ENCODE peak calls at places on chromosomes 7 and 10, in nine cellular contexts. P, E, H, Z, K, L, T, A and O are unnamed samples. For H3K9me3, the result is how much of the 10 kb centered on the place peaks cover.

GRCh38 chr10:58291538-58292174 is 22.7 kb downstream of the CISD1 start:
- DNase-seq in P (peak), A (peak), E (no peak), K (peak), Z (peak), T (no peak), H (peak), L (no peak), O (peak)

GRCh38 chr7:39733881-39734571 is 110.7 kb downstream of the RALA start:
- DNase-seq in K (no peak), A (no peak), P (peak), L (no peak), E (no peak), H (no peak), T (no peak), Z (no peak), O (no peak)

GRCh38 chr7:66363655-66364054 is 158.5 kb downstream of the TPST1 start:
- DNase-seq in Z (no peak), K (no peak), E (no peak), P (no peak), T (no peak), H (no peak), A (no peak), L (no peak), O (no peak)

GRCh38 chr10:9992656-9993055 is 1025.0 kb upstream of the CELF2 start:
- DNase-seq in E (no peak), T (no peak), A (no peak), L (no peak), K (no peak), P (no peak), Z (no peak), H (no peak), O (no peak)

GRCh38 chr7:1225462-1226154 is 7.1 kb upstream of the UNCX start:
- DNase-seq in K (peak), Z (no peak), E (no peak), T (no peak), A (peak), L (no peak), P (no peak), H (no peak), O (no peak)

GRCh38 chr10:22317771-22318565 is 1.8 kb downstream of the COMMD3 start:
- DNase-seq in K (no peak), A (no peak), P (no peak), E (no peak), H (no peak), Z (no peak), L (no peak), T (no peak), O (no peak)

GRCh38 chr7:28685660-28686417 is 272.3 kb downstream of the TRIL start:
- DNase-seq in T (peak), L (peak), P (peak), Z (peak), A (peak), K (peak), H (peak), E (peak), O (peak)

GRCh38 chr7:103718482-103719415 is 270.7 kb downstream of the RELN start:
- DNase-seq in T (no peak), P (peak), H (no peak), A (no peak), L (no peak), K (no peak), Z (no peak), E (no peak), O (no peak)

GRCh38 chr10:124012583-124012982 is 80.8 kb downstream of the CHST15 start:
- DNase-seq in K (no peak), E (no peak), A (no peak), Z (no peak), P (no peak), L (no peak), H (no peak), T (no peak), O (no peak)

DNA sequence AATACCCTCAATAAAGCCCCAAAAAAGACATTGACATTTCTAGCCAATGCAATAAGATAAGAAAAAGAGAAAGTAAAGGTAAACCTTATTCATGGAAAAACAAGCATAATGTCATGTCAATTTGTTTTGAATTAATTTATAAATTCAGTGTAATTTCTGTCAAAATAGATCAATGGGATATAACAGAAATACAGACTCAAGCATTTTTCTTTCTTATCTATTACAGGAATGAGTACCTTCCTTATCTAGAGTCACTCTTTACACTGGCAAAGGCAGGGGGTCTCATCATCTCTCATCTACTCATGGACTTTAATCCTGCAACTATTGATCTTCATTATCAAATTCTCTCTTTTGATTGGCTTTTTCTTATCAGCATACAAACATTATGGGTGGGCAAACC is 127.1 kb upstream of the SHH start:
- DNase-seq in H (no peak), K (no peak), Z (no peak), T (no peak), A (no peak), L (no peak), E (no peak), P (no peak), O (no peak)
- H3K9me3 ChIP-seq in H (under half), K (under half), Z (under half), T (under half), A (under half), L (under half), E (under half), P (under half), O (under half)

GRCh38 chr7:95434501-95435421 is at the start of gene PON2:
- DNase-seq in A (peak), H (peak), K (peak), E (peak), Z (peak), T (peak), P (peak), L (peak), O (peak)
- TF ChIP-seq POLR2A in A (peak), H (peak), K (peak), E (no peak), Z (peak), T (no peak), P (peak), L (peak), O (peak)

DNA sequence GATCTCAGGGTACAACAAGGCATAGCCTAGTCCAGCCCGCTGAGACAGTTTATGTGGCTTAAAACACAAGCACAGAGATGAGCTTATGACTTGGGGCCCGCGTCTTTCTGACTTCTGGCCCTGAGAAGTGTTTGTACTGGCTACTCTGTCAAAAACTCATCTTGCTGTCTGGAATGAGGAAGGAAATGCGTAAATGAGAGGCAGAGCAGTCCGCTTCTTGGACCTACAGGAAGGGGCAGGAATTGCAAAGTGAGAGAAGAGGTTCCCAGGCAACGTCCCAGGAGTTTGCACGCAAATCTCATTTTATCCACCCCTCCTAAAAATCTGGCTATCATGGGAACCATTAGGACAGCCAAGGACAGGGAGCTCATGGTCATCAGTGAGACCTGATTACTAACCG is 5.5 kb downstream of the ANXA11 start:
- DNase-seq in H (no peak), A (no peak), L (peak), P (peak), E (no peak), K (no peak), T (peak), Z (peak), O (no peak)
- TF ChIP-seq CTCF in H (no peak), A (no peak), L (no peak), P (peak), E (no peak), K (no peak), T (no peak), Z (peak), O (peak)

GRCh38 chr7:157993406-157994105 is 594.1 kb downstream of the PTPRN2 start:
- DNase-seq in E (no peak), Z (no peak), T (no peak), P (no peak), A (no peak), L (no peak), K (no peak), H (no peak), O (no peak)
- H3K9me3 ChIP-seq in E (under half), Z (under half), T (under half), P (half or more), A (under half), L (under half), K (under half), H (under half), O (under half)

DNA sequence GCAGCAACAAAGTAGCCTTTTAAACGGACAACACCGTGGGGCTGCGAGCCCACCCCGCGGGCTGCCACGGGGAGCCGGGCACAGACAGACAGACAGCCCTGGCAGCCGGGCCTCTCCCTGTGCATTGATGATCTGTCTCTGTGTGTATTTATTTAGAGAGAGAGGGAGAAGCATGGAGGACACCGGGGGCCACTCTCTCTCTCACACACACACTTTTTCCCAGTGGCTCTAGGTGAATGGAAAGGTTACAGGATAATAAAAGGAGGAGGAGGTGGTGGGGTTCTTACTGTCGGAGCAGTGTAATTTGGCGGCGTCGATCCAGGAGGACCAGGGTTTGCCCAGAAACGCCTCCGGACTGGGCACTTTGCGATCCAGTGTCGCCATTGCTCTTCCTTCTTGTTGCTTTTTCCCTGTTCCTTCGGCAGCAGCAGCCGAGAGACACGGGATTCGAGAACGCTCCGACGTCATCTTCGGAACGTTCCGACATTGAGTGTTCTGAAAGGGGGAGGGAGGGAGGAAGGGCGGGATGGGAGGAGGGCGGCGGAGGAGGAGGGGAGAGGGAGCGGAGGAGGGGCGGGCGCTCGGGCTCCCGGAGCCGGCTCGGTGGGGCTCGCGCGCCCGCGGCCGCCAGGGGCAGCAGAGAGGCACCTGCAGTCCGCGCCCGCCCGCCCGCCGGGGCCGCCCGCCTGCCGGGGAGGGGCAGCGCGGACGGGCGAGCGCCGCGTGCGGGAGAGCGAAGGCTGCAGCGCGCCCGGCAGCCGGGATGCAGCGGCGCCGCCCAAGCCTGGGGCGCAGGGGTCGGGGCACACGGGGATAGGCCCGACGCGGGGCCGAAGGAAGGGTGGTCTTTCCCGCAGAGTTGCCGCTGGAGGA is at the start of gene ATXN7L1:
- DNase-seq in E (peak), T (peak), Z (peak), A (peak), K (peak), H (peak), P (peak), L (peak), O (peak)
- TF ChIP-seq POLR2A in E (peak), T (no peak), Z (peak), A (peak), K (peak), H (peak), P (peak), L (peak), O (peak)

GRCh38 chr10:53111529-53111928 is 338.9 kb upstream of the MBL2 start:
- DNase-seq in H (no peak), P (no peak), E (no peak), Z (no peak), L (no peak), K (no peak), A (no peak), T (no peak), O (no peak)

GRCh38 chr10:53115660-53116059 is 343.1 kb upstream of the MBL2 start:
- DNase-seq in L (no peak), A (no peak), K (no peak), H (no peak), P (no peak), Z (no peak), T (no peak), E (no peak), O (no peak)
- TF ChIP-seq CTCF in L (no peak), A (no peak), K (no peak), H (no peak), P (no peak), Z (no peak), T (no peak), E (no peak), O (no peak)

GRCh38 chr7:157604661-157605381 is 268.0 kb downstream of the DNAJB6 start:
- DNase-seq in E (peak), L (no peak), Z (no peak), A (no peak), H (no peak), P (no peak), K (no peak), T (no peak), O (no peak)

GRCh38 chr7:157602581-157602980 is 265.8 kb downstream of the DNAJB6 start:
- DNase-seq in H (no peak), E (peak), T (no peak), P (no peak), K (no peak), Z (no peak), A (no peak), L (no peak), O (no peak)

GRCh38 chr7:157602156-157602555 is 265.4 kb downstream of the DNAJB6 start:
- DNase-seq in P (no peak), L (no peak), Z (no peak), H (no peak), E (peak), T (no peak), A (no peak), K (no peak), O (no peak)

GRCh38 chr7:157603005-157603404 is 266.2 kb downstream of the DNAJB6 start:
- DNase-seq in Z (no peak), E (peak), L (no peak), K (no peak), A (no peak), T (no peak), H (no peak), P (no peak), O (no peak)

GRCh38 chr7:157603716-157604115 is 266.9 kb downstream of the DNAJB6 start:
- DNase-seq in T (no peak), H (no peak), K (no peak), E (peak), Z (no peak), A (no peak), P (no peak), L (no peak), O (no peak)
- H3K9me3 ChIP-seq in T (under half), H (under half), K (under half), E (under half), Z (under half), A (under half), P (under half), L (under half), O (under half)

GRCh38 chr10:99621454-99622246 is 1.4 kb upstream of the SLC25A28 start:
- DNase-seq in P (no peak), E (no peak), K (no peak), H (no peak), Z (no peak), A (peak), T (no peak), L (no peak), O (no peak)
- TF ChIP-seq POLR2A in P (no peak), E (peak), K (peak), H (peak), Z (peak), A (no peak), T (no peak), L (no peak), O (peak)